ENCODE peak calls at places on chromosomes 5 and 9, in seven cellular contexts. K, V, D, T, H, F and Q are unnamed samples. For H3K4me1, the result is how much of the 10 kb centered on the place peaks cover.

GRCh38 chr5:162699361-162699760 is 631.8 kb downstream of the GABRG2 start:
- DNase-seq in V (no peak), K (no peak), H (no peak), T (no peak), F (no peak), D (no peak), Q (no peak)

GRCh38 chr5:172527559-172527958 is 73.2 kb upstream of the SH3PXD2B start:
- DNase-seq in K (no peak), F (no peak), H (no peak), D (no peak), T (no peak), V (no peak), Q (no peak)

GRCh38 chr9:97511762-97512429 is 10.4 kb downstream of the TMOD1 start:
- DNase-seq in K (no peak), F (no peak), T (no peak), V (no peak), H (no peak), D (no peak), Q (no peak)

GRCh38 chr5:67092447-67093023 is 104.1 kb downstream of the CD180 start:
- DNase-seq in V (no peak), K (no peak), H (no peak), T (no peak), F (no peak), D (no peak), Q (peak)

GRCh38 chr9:121439711-121440110 is 59.9 kb downstream of the GGTA1 start:
- DNase-seq in K (no peak), V (no peak), H (no peak), T (no peak), F (no peak), D (no peak), Q (no peak)

GRCh38 chr9:136309101-136309801 is 5.4 kb upstream of the CCDC187 start:
- DNase-seq in D (no peak), V (no peak), F (no peak), T (no peak), K (no peak), H (no peak), Q (no peak)

GRCh38 chr5:135824541-135825041 is 9.9 kb upstream of the SLC25A48 start:
- DNase-seq in D (no peak), V (no peak), K (no peak), H (no peak), T (no peak), F (no peak), Q (no peak)

GRCh38 chr9:71446081-71446480 is 322.2 kb downstream of the CEMIP2 start:
- DNase-seq in V (no peak), D (no peak), H (no peak), F (no peak), T (no peak), K (no peak), Q (no peak)

GRCh38 chr5:121949885-121950284 is 11.9 kb upstream of the SRFBP1 start:
- DNase-seq in H (no peak), D (peak), T (peak), K (peak), V (no peak), F (peak), Q (peak)

GRCh38 chr9:12674961-12675360 is 18.2 kb upstream of the TYRP1 start:
- DNase-seq in D (no peak), T (no peak), V (no peak), K (no peak), H (no peak), F (no peak), Q (no peak)

GRCh38 chr5:78537821-78538220 is 110.8 kb downstream of the LHFPL2 start:
- DNase-seq in K (peak), F (no peak), T (no peak), H (no peak), V (no peak), D (peak), Q (peak)

GRCh38 chr9:134592018-134592818 is 49.4 kb upstream of the COL5A1 start:
- DNase-seq in T (no peak), H (no peak), V (no peak), K (peak), D (no peak), F (no peak), Q (no peak)

GRCh38 chr5:102532126-102532525 is 33.3 kb upstream of the SLCO6A1 start:
- DNase-seq in K (peak), F (no peak), D (no peak), V (no peak), T (no peak), H (no peak), Q (no peak)

GRCh38 chr5:157280511-157280910 is 14.6 kb downstream of the CYFIP2 start:
- DNase-seq in K (no peak), H (no peak), D (no peak), F (no peak), V (no peak), T (no peak), Q (no peak)

GRCh38 chr5:157275403-157275802 is 9.5 kb downstream of the CYFIP2 start:
- DNase-seq in H (no peak), F (no peak), K (no peak), D (no peak), T (no peak), V (no peak), Q (no peak)

GRCh38 chr5:157279605-157280239 is 13.8 kb downstream of the CYFIP2 start:
- DNase-seq in K (no peak), D (no peak), F (no peak), T (no peak), H (no peak), V (no peak), Q (no peak)

GRCh38 chr5:157280927-157281326 is 15.0 kb downstream of the CYFIP2 start:
- DNase-seq in V (no peak), F (no peak), K (peak), T (no peak), H (no peak), D (no peak), Q (no peak)

GRCh38 chr5:157278319-157279037 is 12.6 kb downstream of the CYFIP2 start:
- DNase-seq in K (no peak), V (no peak), F (no peak), H (no peak), T (no peak), D (no peak), Q (no peak)
- H3K4me1 ChIP-seq in K (under half), V (under half), F (under half), H (under half), T (half or more), D (under half), Q (under half)

DNA sequence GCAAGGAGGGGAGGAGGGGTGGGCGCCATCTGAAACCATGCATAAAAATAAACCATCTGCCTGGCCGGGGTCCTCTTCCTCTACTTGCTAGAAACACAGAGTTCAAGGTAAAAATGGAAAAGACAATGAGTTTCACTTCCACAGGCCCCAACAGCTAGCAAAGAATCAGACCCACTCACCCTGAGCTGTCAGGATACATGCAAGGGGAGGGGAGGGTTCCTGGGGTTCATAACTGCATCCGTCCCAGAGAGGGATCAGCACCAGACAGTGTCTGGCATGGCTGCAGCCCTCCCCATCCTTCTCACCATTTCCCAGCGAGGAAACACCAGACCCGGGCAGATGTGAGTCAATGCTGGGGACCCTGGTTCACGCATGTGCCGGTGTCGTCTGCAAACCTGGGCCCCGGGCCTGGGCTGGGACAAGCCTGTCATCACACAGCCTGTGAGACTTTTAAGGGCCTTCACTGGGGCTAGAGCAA is 55.4 kb downstream of the SEMA4D start:
- DNase-seq in F (no peak), K (no peak), D (no peak), T (no peak), V (no peak), H (no peak), Q (no peak)
- H3K4me1 ChIP-seq in F (under half), K (under half), D (under half), T (half or more), V (half or more), H (under half), Q (under half)

GRCh38 chr5:168654225-168654624 is 75.1 kb upstream of the PANK3 start:
- DNase-seq in T (no peak), H (no peak), K (peak), F (no peak), D (no peak), V (no peak), Q (no peak)
- H3K4me1 ChIP-seq in T (under half), H (under half), K (under half), F (under half), D (under half), V (under half), Q (under half)

GRCh38 chr9:133273098-133273497 is 1.9 kb downstream of the ABO start:
- DNase-seq in K (no peak), T (no peak), D (no peak), F (no peak), H (no peak), V (peak), Q (no peak)
- H3K4me1 ChIP-seq in K (under half), T (under half), D (under half), F (under half), H (under half), V (under half), Q (under half)

GRCh38 chr5:141476132-141476909 is 555 bp downstream of the PCDHGC3 start:
- DNase-seq in V (peak), T (peak), H (no peak), F (no peak), K (peak), D (peak), Q (peak)
- H3K4me1 ChIP-seq in V (half or more), T (under half), H (under half), F (under half), K (under half), D (under half), Q (under half)

DNA sequence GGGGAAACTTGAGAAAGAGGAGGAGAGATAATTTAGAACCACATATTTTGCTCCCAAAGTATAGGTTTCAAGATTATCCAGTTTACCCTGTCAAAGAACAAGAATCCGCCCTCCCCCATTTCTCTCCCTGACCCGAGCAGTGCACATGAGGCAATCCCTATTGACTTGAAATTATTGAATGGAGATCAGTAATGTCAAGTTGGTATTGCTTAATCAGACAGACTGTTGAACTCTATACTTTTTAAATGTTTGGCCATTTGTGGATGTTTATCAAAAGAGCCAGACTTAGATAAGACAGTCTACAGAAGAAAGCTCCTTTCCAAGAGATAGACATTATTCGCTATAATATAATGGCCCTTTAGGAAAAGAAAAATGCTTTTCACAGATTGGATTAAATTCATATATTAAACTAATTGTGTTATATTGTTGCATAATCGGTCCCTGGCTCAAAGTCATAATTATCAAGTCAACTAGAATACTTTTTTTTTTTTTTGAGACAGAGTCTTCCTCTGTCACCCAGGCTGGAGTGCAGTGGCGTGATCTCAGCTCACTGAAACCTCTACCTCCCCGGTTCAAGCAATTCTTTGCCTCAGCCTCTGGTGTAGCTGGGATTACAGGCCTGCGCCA is 5.3 kb downstream of the SLC25A25 start:
- DNase-seq in D (no peak), V (no peak), F (no peak), H (no peak), T (no peak), K (peak), Q (peak)
- H3K4me1 ChIP-seq in D (under half), V (half or more), F (under half), H (half or more), T (under half), K (under half), Q (under half)

GRCh38 chr9:35755071-35755470 is 995 bp upstream of the MSMP start:
- DNase-seq in K (no peak), D (no peak), V (no peak), F (no peak), T (no peak), H (no peak), Q (no peak)
- H3K4me1 ChIP-seq in K (under half), D (under half), V (under half), F (under half), T (under half), H (under half), Q (under half)

DNA sequence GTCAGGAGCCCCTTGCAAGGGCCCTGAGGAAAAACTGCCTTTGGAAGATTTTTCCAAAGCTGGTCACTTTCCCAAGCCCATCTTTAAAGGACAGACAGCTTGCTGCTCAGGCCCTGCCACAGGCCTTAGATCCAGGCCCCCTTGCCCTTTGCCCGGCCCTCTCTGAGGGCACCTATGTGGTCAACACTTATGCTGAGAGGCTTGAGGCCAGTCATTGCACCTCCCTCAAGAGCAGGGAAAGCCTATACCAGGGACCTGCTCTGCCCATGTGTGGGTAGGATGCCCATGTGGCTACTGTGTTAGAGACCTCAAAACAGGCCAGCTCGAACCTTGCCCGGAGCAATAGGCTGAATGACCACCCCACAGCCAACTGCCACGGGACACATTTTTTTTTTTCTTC is 3.7 kb downstream of the TCF7 start:
- DNase-seq in D (no peak), V (no peak), T (no peak), K (no peak), F (no peak), H (no peak), Q (no peak)
- H3K4me1 ChIP-seq in D (under half), V (under half), T (under half), K (under half), F (under half), H (under half), Q (under half)

DNA sequence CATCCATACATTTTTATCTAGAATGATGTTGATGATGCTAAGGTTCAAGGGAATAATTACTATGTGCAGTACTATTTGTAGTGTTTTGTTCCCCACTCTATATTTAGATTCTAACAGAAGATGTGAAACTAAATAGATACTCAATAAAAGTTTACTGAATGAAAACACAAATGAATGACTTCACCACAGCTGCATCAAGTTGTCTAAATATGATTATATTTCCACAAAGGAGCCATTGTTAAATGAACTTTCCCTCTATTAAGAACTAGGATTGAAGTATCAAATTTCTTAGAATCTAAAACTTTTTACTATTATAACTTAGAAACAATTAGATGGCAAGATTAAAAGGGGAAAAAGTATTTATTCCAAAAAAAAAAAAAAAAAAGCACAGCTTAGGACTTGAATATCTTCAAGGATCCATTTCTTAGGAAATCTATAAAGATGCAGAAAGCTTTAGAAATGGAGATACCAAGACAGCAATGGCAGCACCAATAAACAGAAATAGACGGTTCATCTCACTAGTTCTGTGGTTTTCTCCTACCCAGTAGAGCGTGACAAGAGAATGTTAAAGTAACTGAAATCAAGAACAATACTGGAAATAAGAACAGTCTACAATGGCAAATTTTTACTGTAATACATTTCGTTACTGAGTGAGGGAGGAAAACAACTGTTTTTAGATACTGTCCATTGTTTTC is 347.6 kb downstream of the EBF1 start:
- DNase-seq in D (no peak), H (no peak), F (no peak), V (no peak), K (no peak), T (no peak), Q (no peak)
- H3K4me1 ChIP-seq in D (under half), H (under half), F (under half), V (under half), K (under half), T (under half), Q (under half)